ENCODE peak calls at places on chromosome 22, in five cellular contexts. W is lung, M is BE2C, F is left lung, N is IMR-90. C is an unnamed sample.
A peak's percentile ranks its signal among the peaks of the same experiment; 100 is the strongest.

GRCh38 chr22:50009251-50009650 is 3.3 kb downstream of the IL17REL start:
- DNase-seq in W (no peak), M (peak; percentile 8), F (no peak), N (no peak), C (no peak)

GRCh38 chr22:27597703-27598444 is 203.7 kb downstream of the MN1 start:
- DNase-seq in W (no peak), M (peak; percentile 45), F (no peak), N (no peak), C (no peak)

GRCh38 chr22:41914611-41915034 is 251 bp downstream of the SHISA8 start:
- DNase-seq in W (no peak), M (no peak), F (no peak), N (no peak), C (no peak)

GRCh38 chr22:19018256-19018655 is 82.2 kb upstream of the PRODH start:
- DNase-seq in W (no peak), M (no peak), F (no peak), N (no peak), C (no peak)

GRCh38 chr22:29082826-29083545 is 10.2 kb downstream of the KREMEN1 start:
- DNase-seq in W (no peak), M (no peak), F (no peak), N (no peak), C (no peak)

GRCh38 chr22:43529954-43530863 is 118.4 kb downstream of the MPPED1 start:
- DNase-seq in W (no peak), M (no peak), F (peak; percentile 25), N (no peak), C (no peak)

GRCh38 chr22:49046546-49047305 is 780.9 kb downstream of the BRD1 start:
- DNase-seq in W (no peak), M (no peak), F (no peak), N (no peak), C (no peak)

GRCh38 chr22:38292694-38293093 is 19.9 kb upstream of the TMEM184B start:
- DNase-seq in W (no peak), M (no peak), F (no peak), N (no peak), C (no peak)

GRCh38 chr22:50517495-50518260 is 7.7 kb downstream of the SCO2 start:
- DNase-seq in W (no peak), M (no peak), F (no peak), N (no peak), C (no peak)

GRCh38 chr22:40263191-40263590 is 83.1 kb upstream of the ADSL start:
- DNase-seq in W (no peak), M (no peak), F (no peak), N (no peak), C (no peak)

GRCh38 chr22:49983148-49984042 is 22.8 kb downstream of the PIM3 start:
- DNase-seq in W (no peak), M (peak; percentile 7), F (no peak), N (no peak), C (no peak)

GRCh38 chr22:49521787-49522224 is 305.9 kb downstream of the BRD1 start:
- DNase-seq in W (no peak), M (no peak), F (no peak), N (no peak), C (no peak)

GRCh38 chr22:39361495-39361894 is 11.7 kb downstream of the SYNGR1 start:
- DNase-seq in W (no peak), M (no peak), F (no peak), N (no peak), C (no peak)

GRCh38 chr22:43053176-43053575 is 36.0 kb downstream of the TTLL1 start:
- DNase-seq in W (no peak), M (no peak), F (no peak), N (no peak), C (no peak)

GRCh38 chr22:41870786-41871185 is 37.9 kb downstream of the SREBF2 start:
- DNase-seq in W (no peak), M (no peak), F (no peak), N (no peak), C (no peak)

GRCh38 chr22:48921411-48921903 is 906.2 kb downstream of the BRD1 start:
- DNase-seq in W (no peak), M (no peak), F (no peak), N (no peak), C (no peak)

GRCh38 chr22:27459955-27460354 is 341.6 kb downstream of the MN1 start:
- DNase-seq in W (no peak), M (no peak), F (no peak), N (no peak), C (peak; percentile 38)

GRCh38 chr22:19941365-19942070 is at the start of the genes COMT and TXNRD2:
- DNase-seq in W (peak; percentile 67), M (peak; percentile 85), F (peak; percentile 69), N (peak; percentile 57), C (peak; percentile 65)

GRCh38 chr22:17878186-17878694 is 104.0 kb upstream of the BID start:
- DNase-seq in W (no peak), M (no peak), F (no peak), N (no peak), C (no peak)

GRCh38 chr22:35919002-35919542 is 109.6 kb downstream of the RBFOX2 start:
- DNase-seq in W (no peak), M (no peak), F (no peak), N (no peak), C (no peak)

GRCh38 chr22:39135092-39135896 is 17.2 kb downstream of the CBX7 start:
- DNase-seq in W (no peak), M (peak; percentile 84), F (peak; percentile 33), N (no peak), C (peak; percentile 23)

GRCh38 chr22:35479359-35479758 is 61.3 kb upstream of the RASD2 start:
- DNase-seq in W (no peak), M (no peak), F (no peak), N (no peak), C (no peak)

GRCh38 chr22:26949193-26949592 is 291.8 kb downstream of the MIAT start:
- DNase-seq in W (no peak), M (no peak), F (no peak), N (peak; percentile 19), C (no peak)

GRCh38 chr22:40238425-40239344 is 61.0 kb downstream of the TNRC6B start:
- DNase-seq in W (no peak), M (no peak), F (no peak), N (peak; percentile 74), C (peak; percentile 72)

GRCh38 chr22:49955581-49956417 is 4.8 kb upstream of the PIM3 start:
- DNase-seq in W (no peak), M (no peak), F (peak; percentile 25), N (no peak), C (no peak)

GRCh38 chr22:39434243-39434653 is 22.6 kb upstream of the MGAT3 start:
- DNase-seq in W (no peak), M (no peak), F (no peak), N (no peak), C (peak; percentile 18)

GRCh38 chr22:47599753-47600152 is 837.3 kb downstream of the TBC1D22A start:
- DNase-seq in W (no peak), M (no peak), F (no peak), N (no peak), C (no peak)

GRCh38 chr22:39478461-39478860 is 21.6 kb downstream of the MGAT3 start:
- DNase-seq in W (no peak), M (no peak), F (no peak), N (peak; percentile 6), C (no peak)

GRCh38 chr22:41844513-41844912 is 11.6 kb downstream of the SREBF2 start:
- DNase-seq in W (peak; percentile 72), M (no peak), F (peak; percentile 48), N (no peak), C (no peak)

GRCh38 chr22:18076060-18076497 is 1.7 kb upstream of the PEX26 start:
- DNase-seq in W (peak; percentile 59), M (peak; percentile 65), F (peak; percentile 51), N (peak; percentile 91), C (peak; percentile 91)

GRCh38 chr22:22074634-22075381 is 92.2 kb upstream of the TOP3B start:
- DNase-seq in W (no peak), M (no peak), F (no peak), N (no peak), C (no peak)
- H3K4me3 ChIP-seq in W (no peak overlapping the region), M (no peak overlapping the region), F (no peak overlapping the region), N (no peak overlapping the region), C (no peak overlapping the region)

GRCh38 chr22:45867118-45867905 is 109.7 kb downstream of the WNT7B start:
- DNase-seq in W (no peak), M (peak; percentile 49), F (no peak), N (no peak), C (peak; percentile 35)
- TF ChIP-seq CTCF in W (no peak), M (peak; percentile 9), F (no peak), N (peak; percentile 40), C (peak; percentile 2)

GRCh38 chr22:23697031-23697970 is 6.5 kb downstream of the RGL4 start:
- DNase-seq in W (no peak), M (no peak), F (no peak), N (no peak), C (no peak)
- H3K4me3 ChIP-seq in W (no peak overlapping the region), M (no peak overlapping the region), F (peak overlapping the region; percentile 29), N (no peak overlapping the region), C (no peak overlapping the region)

GRCh38 chr22:31243339-31244043 is 31.4 kb downstream of the LIMK2 start:
- DNase-seq in W (no peak), M (no peak), F (no peak), N (no peak), C (peak; percentile 49)
- TF ChIP-seq CTCF in W (no peak), M (no peak), F (no peak), N (no peak), C (no peak)